ENCODE peak calls at places on chromosomes 3 and 15, in five cellular contexts. K is K562, B is WTC11, E is H1, G is GM12878. H is an unnamed sample.

GRCh38 chr3:193040836-193041672 is 123.4 kb upstream of the MB21D2 start:
- DNase-seq in E (no peak), G (peak), B (no peak), K (peak), H (peak)

GRCh38 chr3:196902296-196902695 is 34.6 kb downstream of the SENP5 start:
- DNase-seq in K (no peak), E (no peak), B (no peak), G (no peak), H (no peak)

GRCh38 chr3:114624047-114624445 is 330.2 kb downstream of the TIGIT start:
- DNase-seq in K (no peak), E (no peak), B (no peak), G (no peak), H (peak)

GRCh38 chr15:34147371-34148140 is 45.7 kb downstream of the PGBD4 start:
- DNase-seq in K (no peak), G (no peak), E (no peak), B (no peak), H (no peak)

GRCh38 chr15:31554261-31554660 is 227.6 kb downstream of the KLF13 start:
- DNase-seq in B (no peak), E (no peak), G (no peak), K (no peak), H (no peak)

GRCh38 chr15:79943820-79944219 is 27.2 kb downstream of the BCL2A1 start:
- DNase-seq in B (no peak), K (no peak), E (no peak), G (no peak), H (no peak)

GRCh38 chr3:79618883-79619282 is 148.9 kb downstream of the ROBO1 start:
- DNase-seq in B (peak), K (no peak), G (no peak), E (peak), H (no peak)

GRCh38 chr15:81531971-81532370 is 158.0 kb upstream of the TMC3 start:
- DNase-seq in G (no peak), K (no peak), E (no peak), B (no peak), H (no peak)

GRCh38 chr3:153680526-153680925 is 440.7 kb upstream of the ARHGEF26 start:
- DNase-seq in K (no peak), E (no peak), B (no peak), G (no peak), H (no peak)

GRCh38 chr3:46970391-46971091 is 6.0 kb downstream of the CCDC12 start:
- DNase-seq in E (no peak), G (no peak), B (no peak), K (peak), H (peak)

DNA sequence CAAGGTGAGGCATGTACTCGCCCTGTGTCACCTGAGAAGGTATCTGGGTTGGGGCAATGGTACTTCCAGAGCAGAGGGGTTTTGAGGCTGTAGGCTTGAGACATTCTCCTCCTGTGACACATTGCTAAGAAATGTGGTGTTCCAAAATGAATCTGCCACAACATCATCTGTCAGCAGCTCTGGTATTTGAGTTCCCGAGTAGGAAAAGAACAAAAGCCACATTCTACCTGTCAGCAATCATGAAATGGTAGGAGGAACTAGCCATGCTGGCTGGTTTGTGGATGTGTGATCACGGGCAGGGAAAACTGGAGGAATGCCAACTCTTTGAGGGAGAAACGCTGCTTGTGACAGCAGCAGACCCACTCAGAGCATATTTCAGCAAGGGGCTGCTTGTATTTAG is 579.4 kb upstream of the TBL1XR1 start:
- DNase-seq in G (no peak), B (no peak), E (no peak), K (no peak), H (peak)
- TF ChIP-seq CREB1 in G (no peak), B (no peak), E (no peak), K (no peak), H (no peak)

GRCh38 chr3:158167737-158168469 is 58.0 kb downstream of the RSRC1 start:
- DNase-seq in E (no peak), B (no peak), G (no peak), K (peak), H (peak)
- TF ChIP-seq ATF3 in E (no peak), B (no peak), G (no peak), K (no peak), H (no peak)

DNA sequence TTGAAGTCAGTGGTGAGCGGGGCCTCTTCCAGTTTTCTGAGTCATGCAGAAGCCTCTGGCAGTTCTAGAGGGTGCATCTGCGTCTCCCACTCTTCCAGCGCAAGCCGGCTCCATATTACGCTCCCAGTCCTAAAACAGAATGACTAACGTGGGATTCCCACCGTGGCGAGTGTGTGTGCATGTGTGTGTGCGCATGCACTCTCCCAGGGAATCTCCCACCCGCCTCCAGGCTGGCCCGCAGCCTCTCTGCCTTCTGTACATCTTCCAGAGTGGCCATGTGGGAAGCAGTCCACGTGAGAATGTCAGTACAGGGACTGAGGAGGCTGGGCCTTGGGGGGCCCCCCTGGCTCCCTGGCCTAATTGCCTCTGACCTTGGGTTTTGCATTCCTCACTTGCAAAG is 87.7 kb downstream of the LSM3 start:
- DNase-seq in E (no peak), G (no peak), B (no peak), K (no peak), H (no peak)
- TF ChIP-seq CREB1 in E (no peak), G (no peak), B (no peak), K (no peak), H (no peak)

DNA sequence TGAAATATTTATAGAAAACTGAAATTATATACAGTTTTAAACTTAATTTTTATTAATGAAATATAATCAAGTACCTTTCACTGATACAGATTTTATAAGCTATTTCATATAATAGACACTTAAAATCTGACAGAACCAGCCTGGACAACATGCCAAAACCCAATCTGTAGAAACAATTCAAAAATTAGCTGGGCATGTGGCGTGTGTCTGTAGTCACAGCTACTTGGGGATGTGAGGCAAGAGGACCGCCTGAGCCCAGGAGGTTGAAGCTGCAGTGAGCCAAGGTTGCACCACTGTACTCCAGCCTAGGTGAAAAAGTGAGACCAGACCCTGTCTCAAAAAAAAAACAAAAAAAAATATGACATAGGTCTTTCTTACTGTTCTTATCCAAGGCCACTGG is 238.3 kb upstream of the MANF start:
- DNase-seq in E (no peak), B (no peak), K (no peak), G (no peak), H (no peak)
- TF ChIP-seq ATF3 in E (no peak), B (no peak), K (no peak), G (no peak), H (no peak)

GRCh38 chr3:150555859-150556436 is 9.4 kb downstream of the EIF2A start:
- DNase-seq in G (no peak), B (no peak), E (no peak), K (no peak), H (no peak)
- TF ChIP-seq CREB1 in G (no peak), B (no peak), E (no peak), K (no peak), H (no peak)